ENCODE peak calls at places on chromosomes 4 and X, in nine cellular contexts. E is stimulated activated CD8-positive, alpha-beta memory T cell treated with anti-CD3 and anti-CD28 coated beads, Interleukin-15, amount 100 ng/mL, for 4 hours; G is stimulated activated CD4-positive, alpha-beta T cell treated with anti-CD3 and anti-CD28 coated beads, Interleukin-12 subunit alpha, Interleukin-12 subunit beta, amount 100 ng/mL, for 4 hours; S is nephron progenitor cell; B is COR-L47; C is left lung; X is epithelial cell of prostate; I is Karpas-422; A is ovary. H is an unnamed sample.

GRCh38 chr4:142350886-142351285 is 495.2 kb downstream of the INPP4B start:
- DNase-seq in G (no peak), S (no peak), E (no peak), X (no peak), B (peak), C (no peak), I (no peak), A (no peak), H (no peak)

GRCh38 chrX:20606831-20607230 is 340.1 kb upstream of the RPS6KA3 start:
- DNase-seq in I (no peak), S (no peak), C (no peak), X (no peak), E (no peak), G (no peak), B (no peak), A (no peak), H (no peak)

GRCh38 chr4:70518716-70519115 is 347 bp downstream of the AMTN start:
- DNase-seq in G (no peak), A (no peak), S (no peak), E (no peak), X (peak), I (no peak), C (no peak), B (no peak), H (no peak)

GRCh38 chr4:182881928-182882327 is 35.3 kb downstream of the DCTD start:
- DNase-seq in E (no peak), X (no peak), C (no peak), S (no peak), A (peak), B (peak), G (no peak), I (no peak), H (no peak)

GRCh38 chr4:153486281-153487151 is 20.4 kb downstream of the TMEM131L start:
- DNase-seq in S (no peak), I (no peak), X (peak), C (peak), G (no peak), A (no peak), B (no peak), E (no peak), H (no peak)

GRCh38 chr4:1328267-1329155 is 18.5 kb upstream of the UVSSA start:
- DNase-seq in I (no peak), C (no peak), E (no peak), S (no peak), X (no peak), B (no peak), A (no peak), G (no peak), H (no peak)

GRCh38 chr4:24473309-24473721 is 111.0 kb downstream of the DHX15 start:
- DNase-seq in G (no peak), S (peak), E (no peak), C (no peak), X (no peak), A (no peak), B (peak), I (peak), H (no peak)

GRCh38 chrX:38192007-38192625 is 28.6 kb downstream of the SRPX start:
- DNase-seq in I (peak), A (no peak), X (no peak), C (no peak), E (no peak), B (no peak), S (no peak), G (no peak), H (peak)

GRCh38 chrX:41027388-41027787 is 57.9 kb upstream of the USP9X start:
- DNase-seq in E (no peak), C (no peak), G (no peak), A (no peak), X (no peak), I (no peak), S (no peak), B (no peak), H (no peak)

GRCh38 chrX:131795442-131796229 is 227.5 kb upstream of the STK26 start:
- DNase-seq in A (peak), E (no peak), B (no peak), S (no peak), G (no peak), I (no peak), C (no peak), X (no peak), H (no peak)

GRCh38 chrX:65859299-65859698 is 180.6 kb downstream of the VSIG4 start:
- DNase-seq in C (no peak), A (no peak), I (no peak), B (no peak), X (no peak), G (no peak), E (no peak), S (no peak), H (no peak)

GRCh38 chrX:133412246-133412645 is 3.0 kb downstream of the GPC4 start:
- DNase-seq in A (no peak), S (no peak), C (no peak), X (no peak), B (no peak), E (no peak), I (no peak), G (no peak), H (no peak)

GRCh38 chr4:103046416-103047290 is 27.1 kb upstream of the SLC9B1 start:
- DNase-seq in X (no peak), I (peak), B (peak), E (no peak), C (no peak), G (peak), A (no peak), S (peak), H (peak)

GRCh38 chr4:1201851-1202525 is 29.6 kb upstream of the SPON2 start:
- DNase-seq in I (no peak), B (no peak), S (no peak), A (peak), G (peak), E (peak), X (no peak), C (peak), H (no peak)

GRCh38 chrX:123277821-123278220 is 93.7 kb downstream of the GRIA3 start:
- DNase-seq in S (no peak), C (no peak), I (no peak), A (no peak), E (no peak), B (no peak), X (no peak), G (no peak), H (no peak)

GRCh38 chr4:149885896-149886295 is 70.3 kb upstream of the IQCM start:
- DNase-seq in G (no peak), X (peak), B (no peak), A (no peak), S (no peak), I (no peak), E (no peak), C (no peak), H (no peak)

GRCh38 chrX:20032201-20032600 is 41.3 kb upstream of the BCLAF3 start:
- DNase-seq in G (no peak), E (no peak), C (no peak), X (no peak), S (no peak), I (no peak), B (no peak), A (no peak), H (no peak)

GRCh38 chr4:52704133-52704532 is 45.0 kb upstream of the USP46 start:
- DNase-seq in X (no peak), S (no peak), G (no peak), E (no peak), B (no peak), C (no peak), A (no peak), I (no peak), H (no peak)

GRCh38 chr4:153788064-153788418 is 842 bp downstream of the SFRP2 start:
- DNase-seq in S (peak), X (no peak), B (no peak), C (no peak), E (no peak), I (no peak), G (no peak), A (no peak), H (peak)